ENCODE peak calls at places on chromosomes 13 and 19, in six cellular contexts. U is mammary epithelial cell, Y is lower lobe of right lung, K is H1, P is thoracic aorta, V is fibroblast of lung. E is an unnamed sample.

GRCh38 chr19:49758292-49758691 is 4.8 kb downstream of the TSKS start:
- DNase-seq in K (no peak), V (peak), P (no peak), U (no peak), Y (no peak), E (peak)

GRCh38 chr13:79735228-79735627 is 254.3 kb downstream of the NDFIP2 start:
- DNase-seq in Y (no peak), U (no peak), V (peak), K (no peak), P (no peak), E (peak)

GRCh38 chr19:35752746-35753350 is 4.0 kb downstream of the HSPB6 start:
- DNase-seq in K (no peak), V (peak), U (no peak), P (no peak), Y (no peak), E (no peak)

GRCh38 chr19:33214621-33215020 is 11.0 kb downstream of the SLC7A10 start:
- DNase-seq in Y (no peak), P (no peak), V (peak), U (peak), K (no peak), E (peak)

GRCh38 chr19:17739121-17739875 is 12.0 kb upstream of the FCHO1 start:
- DNase-seq in Y (peak), V (no peak), K (no peak), P (no peak), U (no peak), E (no peak)

GRCh38 chr19:34475975-34476594 is 5.5 kb upstream of the WTIP start:
- DNase-seq in K (no peak), P (no peak), U (no peak), V (no peak), Y (no peak), E (peak)

GRCh38 chr19:18682807-18683108 is 722 bp upstream of the CRTC1 start:
- DNase-seq in V (no peak), K (no peak), Y (no peak), U (no peak), P (no peak), E (no peak)

GRCh38 chr13:52651880-52652169 is 811 bp upstream of the SUGT1 start:
- DNase-seq in K (no peak), V (no peak), U (no peak), P (no peak), Y (no peak), E (no peak)

DNA sequence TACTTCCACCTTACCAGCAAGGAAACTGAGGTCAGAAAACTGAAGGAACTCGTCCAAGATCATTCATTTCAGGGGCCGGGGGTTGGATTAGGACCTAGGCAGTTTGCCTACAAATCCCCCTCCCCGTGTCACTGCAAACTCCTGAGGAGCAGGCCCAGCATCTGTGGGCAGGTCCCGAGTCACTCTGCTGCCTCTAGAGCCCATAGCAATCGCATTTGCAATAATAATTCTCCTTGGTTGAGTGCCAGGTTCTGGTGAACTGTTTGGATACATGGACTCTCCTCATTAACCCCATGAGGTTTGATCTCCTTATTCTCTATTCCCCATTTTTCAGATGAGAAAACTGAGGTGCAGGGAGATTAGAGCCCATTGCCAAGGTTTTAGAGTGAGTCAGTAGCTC is 903 bp downstream of the PIN1 start:
- DNase-seq in Y (no peak), V (peak), P (no peak), K (no peak), U (no peak), E (peak)
- TF ChIP-seq CTCF in Y (no peak), V (no peak), P (no peak), K (no peak), U (peak), E (no peak)

DNA sequence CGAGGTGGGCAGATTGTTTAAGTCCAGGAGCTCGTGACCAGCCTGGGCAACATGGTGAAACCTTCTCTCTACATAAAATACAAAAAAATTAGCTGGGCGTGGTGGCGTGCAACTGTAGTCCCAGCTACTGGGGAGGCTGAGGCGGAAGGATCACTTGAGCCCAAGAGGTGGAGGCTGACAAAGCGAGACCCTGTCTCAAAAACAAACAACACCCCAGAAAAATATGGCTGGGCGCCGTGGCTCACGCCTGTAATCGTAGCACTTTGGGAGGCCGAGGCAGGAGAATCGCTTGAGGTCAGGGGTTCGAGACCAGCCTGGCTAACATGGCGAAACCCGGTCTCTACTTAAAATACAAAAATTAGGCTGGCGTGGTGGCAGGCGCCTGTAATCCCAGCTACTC is 3.4 kb upstream of the HNRNPL start:
- DNase-seq in U (no peak), K (no peak), P (no peak), V (no peak), Y (no peak), E (no peak)
- H3K4me3 ChIP-seq in U (no peak), K (peak), P (peak), V (peak), Y (peak), E (no peak)

DNA sequence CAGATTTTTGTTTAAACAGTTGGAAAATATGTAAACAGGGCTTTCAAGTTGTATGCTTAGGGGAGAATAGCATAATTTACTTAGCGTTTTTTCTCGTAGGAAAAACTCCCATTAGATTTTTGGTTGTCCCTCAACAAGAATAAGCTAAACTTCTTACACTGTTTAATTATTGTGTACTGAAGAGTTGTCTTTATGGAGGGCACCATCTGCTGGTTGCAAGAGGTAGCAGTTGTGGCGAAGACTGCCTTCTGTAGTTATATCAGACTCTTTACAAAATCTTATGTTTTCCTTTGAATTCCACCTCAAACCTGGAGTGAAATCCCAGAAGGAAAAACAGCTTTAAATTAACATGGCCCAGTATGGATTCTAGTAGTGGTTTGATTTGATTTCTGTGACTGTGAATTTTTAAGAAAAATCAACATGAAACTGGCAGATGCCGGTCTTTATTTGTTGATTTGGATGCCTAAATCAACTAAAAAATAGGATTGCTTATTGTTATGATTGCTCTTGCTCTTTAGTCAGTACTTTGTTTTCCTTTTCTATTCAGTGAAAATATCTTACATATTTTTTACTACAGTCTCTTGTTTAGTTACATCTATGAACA is 53.4 kb downstream of the PDS5B start:
- DNase-seq in K (no peak), Y (no peak), P (peak), V (peak), U (peak), E (peak)
- TF ChIP-seq CTCF in K (peak), Y (peak), P (peak), V (peak), U (peak), E (peak)

GRCh38 chr13:45516757-45517156 is 52.0 kb downstream of the COG3 start:
- DNase-seq in K (no peak), Y (no peak), V (no peak), P (no peak), U (no peak), E (no peak)
- H3K4me3 ChIP-seq in K (no peak), Y (no peak), V (no peak), P (no peak), U (no peak), E (no peak)

DNA sequence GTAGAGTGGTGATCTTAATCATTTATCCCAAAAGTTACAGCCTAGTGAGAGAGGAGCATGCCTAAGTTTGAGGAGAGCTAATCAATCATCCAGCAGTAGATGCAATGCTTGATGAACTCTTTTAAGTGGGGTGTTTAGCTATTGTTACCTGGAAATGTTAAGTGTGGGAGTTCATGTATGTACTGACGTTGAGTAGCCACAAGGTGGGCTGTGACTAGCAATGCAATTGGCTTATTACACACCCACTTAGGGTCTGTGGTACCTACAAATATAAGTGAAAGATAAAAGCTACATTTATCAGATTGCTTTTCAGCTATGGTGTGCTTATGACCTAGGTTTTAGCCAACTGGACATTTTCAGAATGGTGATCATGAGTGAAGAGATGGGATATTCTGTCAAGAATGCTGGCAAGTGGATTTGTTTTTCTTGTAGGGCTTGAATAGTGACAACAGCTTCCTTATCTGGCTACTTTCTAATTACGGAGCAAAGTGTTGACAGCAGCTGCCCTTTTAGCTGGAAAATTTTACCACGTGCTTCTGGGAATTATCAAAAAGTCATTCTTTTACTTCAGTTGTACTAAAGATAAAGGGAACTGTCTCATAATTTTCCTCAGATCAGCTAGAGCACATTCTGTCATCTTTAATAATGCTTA is 170.6 kb downstream of the POSTN start:
- DNase-seq in K (no peak), P (no peak), V (no peak), Y (no peak), U (no peak), E (no peak)
- TF ChIP-seq CTCF in K (peak), P (no peak), V (no peak), Y (no peak), U (no peak), E (no peak)